ENCODE peak calls at places on chromosomes 5 and 9, in nine cellular contexts. W is vagina, C is stomach, J is Peyer's patch, N is uterus, X is HCT116, S is transverse colon, I is heart left ventricle, Q is prostate gland. B is an unnamed sample.
A peak's percentile ranks its signal among the peaks of the same experiment; 100 is the strongest.

GRCh38 chr9:36748322-36748899 is 175.7 kb downstream of the MELK start:
- DNase-seq in W (no peak), C (peak; percentile 27), J (no peak), N (no peak), X (no peak), S (no peak), I (no peak), Q (no peak), B (no peak)

GRCh38 chr9:96859461-96860198 is 5.3 kb upstream of the ZNF782 start:
- DNase-seq in W (no peak), C (no peak), J (no peak), N (no peak), X (no peak), S (no peak), I (no peak), Q (no peak), B (no peak)

GRCh38 chr5:56983593-56984361 is 31.9 kb upstream of the MIER3 start:
- DNase-seq in W (no peak), C (no peak), J (no peak), N (no peak), X (no peak), S (no peak), I (no peak), Q (no peak), B (no peak)

GRCh38 chr9:93091453-93092081 is 4.5 kb upstream of the CARD19 start:
- DNase-seq in W (peak; percentile 79), C (no peak), J (peak; percentile 58), N (peak; percentile 75), X (peak; percentile 73), S (no peak), I (no peak), Q (no peak), B (peak; percentile 21)

GRCh38 chr9:26685857-26686256 is 206.7 kb downstream of the CAAP1 start:
- DNase-seq in W (no peak), C (no peak), J (no peak), N (no peak), X (no peak), S (no peak), I (no peak), Q (no peak), B (no peak)

GRCh38 chr5:94830520-94830919 is 212.1 kb downstream of the SLF1 start:
- DNase-seq in W (no peak), C (no peak), J (no peak), N (no peak), X (peak; percentile 8), S (no peak), I (no peak), Q (no peak), B (no peak)

GRCh38 chr5:133868946-133869674 is 99.3 kb downstream of the C5orf15 start:
- DNase-seq in W (no peak), C (peak; percentile 78), J (peak; percentile 87), N (peak; percentile 37), X (peak; percentile 53), S (peak; percentile 69), I (peak; percentile 75), Q (peak; percentile 61), B (no peak)

GRCh38 chr5:44266882-44267577 is 122.2 kb downstream of the FGF10 start:
- DNase-seq in W (no peak), C (no peak), J (no peak), N (peak; percentile 17), X (no peak), S (no peak), I (peak; percentile 38), Q (no peak), B (no peak)

GRCh38 chr5:180718810-180719453 is 20.9 kb downstream of the OR2Y1 start:
- DNase-seq in W (no peak), C (no peak), J (no peak), N (no peak), X (peak; percentile 46), S (peak; percentile 7), I (no peak), Q (peak; percentile 6), B (no peak)

DNA sequence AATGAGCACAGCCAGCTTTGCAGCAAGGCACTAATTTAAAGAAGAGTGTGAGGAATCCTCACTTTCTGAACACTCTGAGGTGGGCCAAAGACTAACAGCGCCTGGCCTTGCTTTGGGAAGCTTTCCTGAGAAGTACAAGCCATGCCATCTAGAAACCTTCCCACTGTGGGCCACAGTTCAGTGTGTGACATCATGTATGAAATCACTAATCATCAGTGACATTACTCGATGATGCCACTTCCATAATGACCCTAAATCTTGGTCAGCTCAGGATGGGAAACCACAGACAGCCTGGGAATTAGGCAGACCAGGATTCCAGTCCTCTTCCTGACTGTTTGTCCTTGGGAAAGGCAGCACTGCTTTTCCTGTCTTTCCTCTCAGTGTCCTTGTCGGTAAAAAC is 54.2 kb upstream of the HSPA9 start:
- DNase-seq in W (no peak), C (no peak), J (no peak), N (no peak), X (no peak), S (no peak), I (no peak), Q (no peak), B (no peak)
- H3K27me3 ChIP-seq in W (no peaks in the 10 kb centered on the region), C (no peaks in the 10 kb centered on the region), J (no peaks in the 10 kb centered on the region), N (no peaks in the 10 kb centered on the region), X (no peaks in the 10 kb centered on the region), S (no peaks in the 10 kb centered on the region), I (no peaks in the 10 kb centered on the region), Q (no peaks in the 10 kb centered on the region), B (no peaks in the 10 kb centered on the region)

GRCh38 chr9:95003694-95004451 is 277.4 kb downstream of the AOPEP start:
- DNase-seq in W (no peak), C (peak; percentile 60), J (no peak), N (peak; percentile 65), X (no peak), S (peak; percentile 70), I (peak; percentile 82), Q (peak; percentile 60), B (peak; percentile 90)
- TF ChIP-seq POLR2A in W (no peak), C (no peak), J (no peak), N (no peak), X (no peak), S (no peak), I (no peak), Q (no peak), B (peak; percentile 30)

GRCh38 chr5:178589180-178590140 is 733 bp downstream of the COL23A1 start:
- DNase-seq in W (no peak), C (no peak), J (no peak), N (no peak), X (no peak), S (no peak), I (no peak), Q (no peak), B (no peak)
- H3K4me3 ChIP-seq in W (peak overlapping the region; percentile 50), C (peak overlapping the region; percentile 50), J (peak overlapping the region; percentile 46), N (no peak overlapping the region), X (no peak overlapping the region), S (peak overlapping the region; percentile 45), I (peak overlapping the region; percentile 17), Q (peak overlapping the region; percentile 38), B (peak overlapping the region; percentile 63)

GRCh38 chr5:140828402-140828737 is 610 bp downstream of the PCDHA6 start:
- DNase-seq in W (no peak), C (no peak), J (no peak), N (no peak), X (no peak), S (no peak), I (no peak), Q (no peak), B (no peak)

GRCh38 chr5:140835622-140836510 is 1.8 kb downstream of the PCDHA7 start:
- DNase-seq in W (no peak), C (no peak), J (no peak), N (no peak), X (no peak), S (no peak), I (peak; percentile 55), Q (no peak), B (peak; percentile 82)

DNA sequence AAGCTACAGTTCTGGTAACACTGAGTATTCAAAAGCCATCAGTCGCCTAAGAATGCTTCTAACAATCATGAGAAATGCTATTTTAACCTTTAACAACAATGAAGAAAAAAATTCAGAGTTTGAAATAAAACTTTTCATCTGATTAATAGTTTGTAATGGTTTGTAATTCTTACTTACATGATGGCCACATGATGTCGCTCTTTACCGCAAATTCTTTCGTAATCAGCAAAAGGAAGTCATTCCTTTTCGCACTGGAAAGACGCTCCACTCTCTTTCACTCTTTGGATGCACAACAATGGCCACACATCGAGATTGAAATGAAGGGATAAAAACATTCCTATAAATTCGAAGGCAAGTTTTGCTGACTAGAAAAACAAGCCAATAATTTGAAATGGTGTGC is at the start of gene PCDHA7:
- DNase-seq in W (no peak), C (no peak), J (no peak), N (no peak), X (no peak), S (no peak), I (no peak), Q (no peak), B (no peak)
- H3K27me3 ChIP-seq in W (no peaks in the 10 kb centered on the region), C (peaks cover 71% of the 10 kb centered on the region), J (no peaks in the 10 kb centered on the region), N (no peaks in the 10 kb centered on the region), X (no peaks in the 10 kb centered on the region), S (peaks cover 31% of the 10 kb centered on the region), I (peaks cover 24% of the 10 kb centered on the region), Q (peaks cover 4% of the 10 kb centered on the region), B (no peaks in the 10 kb centered on the region)

DNA sequence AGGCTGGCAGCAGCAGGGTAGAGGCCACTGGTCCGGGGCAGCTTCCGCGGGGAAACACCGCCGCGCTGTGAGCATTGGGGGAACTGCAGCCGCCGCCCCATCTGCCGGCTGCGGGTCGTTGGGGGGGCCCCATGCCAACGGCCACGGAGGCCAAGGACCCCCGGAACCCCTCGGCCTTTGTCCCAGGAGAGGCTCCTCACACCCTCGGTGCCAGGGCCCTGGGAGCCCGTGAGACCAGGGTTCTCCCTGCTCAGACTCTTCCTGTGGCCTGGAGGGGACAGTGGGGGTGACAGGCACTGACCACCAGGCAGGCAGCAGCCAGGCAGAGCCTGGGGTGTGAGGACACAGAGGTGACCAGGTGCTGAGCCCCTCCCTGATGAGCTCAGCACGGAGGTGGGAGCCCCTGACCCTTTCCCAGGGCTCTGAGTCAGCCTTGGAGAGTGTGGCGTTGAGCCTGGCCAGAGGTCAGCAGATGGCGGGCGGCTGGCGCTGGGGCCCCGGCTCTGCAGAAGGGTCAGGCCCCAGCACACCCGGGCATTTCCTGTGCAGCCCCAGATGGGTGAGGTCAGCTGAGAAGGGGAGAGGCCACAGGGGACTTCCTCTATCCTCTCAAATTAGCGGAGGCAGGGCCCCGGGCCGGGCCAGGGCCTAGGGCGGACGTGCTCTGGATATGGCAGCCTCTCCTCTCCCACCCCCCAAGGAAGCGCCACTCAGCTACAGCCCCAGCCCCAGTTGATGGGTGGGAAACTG is 17.9 kb upstream of the EGFL7 start:
- DNase-seq in W (no peak), C (peak; percentile 52), J (peak; percentile 79), N (peak; percentile 67), X (peak; percentile 42), S (peak; percentile 58), I (peak; percentile 96), Q (peak; percentile 59), B (peak; percentile 81)
- TF ChIP-seq POLR2A in W (no peak), C (no peak), J (no peak), N (no peak), X (no peak), S (peak; percentile 26), I (no peak), Q (no peak), B (peak; percentile 33)

B was measured in upper lobe of left lung.